ENCODE peak calls at places on chromosomes 3 and 15, in eight cellular contexts. T is AG10803, K is neural crest cell, Q is OCI-LY7, F is bronchial epithelial cell, E is H9, R is prostate gland, Y is GM23338. I is an unnamed sample.

GRCh38 chr15:71743861-71744382 is 66.4 kb upstream of the NR2E3 start:
- DNase-seq in Y (peak), T (peak), E (no peak), F (peak), Q (peak), K (peak), R (peak), I (peak)

GRCh38 chr3:17901893-17902292 is 159.5 kb upstream of the TBC1D5 start:
- DNase-seq in E (no peak), R (no peak), F (peak), Y (no peak), T (no peak), K (no peak), Q (peak), I (no peak)

GRCh38 chr15:63939531-63940130 is 105.9 kb upstream of the HERC1 start:
- DNase-seq in T (peak), Y (no peak), R (no peak), K (no peak), E (peak), Q (no peak), F (no peak), I (no peak)

GRCh38 chr3:197093871-197094270 is 64.3 kb upstream of the MELTF start:
- DNase-seq in E (no peak), K (no peak), F (no peak), R (no peak), Y (no peak), Q (no peak), T (no peak), I (no peak)

GRCh38 chr3:189227249-189227648 is 55.5 kb downstream of the TPRG1 start:
- DNase-seq in F (no peak), K (no peak), Q (no peak), E (no peak), T (no peak), Y (no peak), R (no peak), I (no peak)

GRCh38 chr3:124883766-124884473 is 3.2 kb downstream of the ITGB5 start:
- DNase-seq in R (no peak), Y (no peak), F (peak), K (no peak), E (no peak), Q (no peak), T (peak), I (peak)

GRCh38 chr3:107068980-107069379 is 308.3 kb upstream of the CCDC54 start:
- DNase-seq in T (peak), R (no peak), Q (no peak), Y (no peak), K (no peak), E (no peak), F (peak), I (no peak)

GRCh38 chr3:181487236-181487978 is 224.3 kb upstream of the SOX2 start:
- DNase-seq in T (no peak), K (no peak), Y (no peak), F (peak), Q (peak), E (no peak), R (no peak), I (no peak)

GRCh38 chr3:109927161-109927560 is 589.8 kb upstream of the DPPA4 start:
- DNase-seq in R (no peak), E (no peak), K (no peak), F (peak), T (peak), Q (no peak), Y (no peak), I (no peak)

GRCh38 chr15:98311566-98312188 is 336.7 kb upstream of the IGF1R start:
- DNase-seq in R (peak), F (peak), E (peak), K (peak), Y (peak), T (peak), Q (peak), I (peak)

GRCh38 chr15:80584973-80585372 is 110.1 kb upstream of the ABHD17C start:
- DNase-seq in K (no peak), Y (no peak), E (no peak), T (no peak), Q (no peak), F (no peak), R (no peak), I (no peak)

GRCh38 chr3:8442993-8443670 is 58.5 kb upstream of the LMCD1 start:
- DNase-seq in K (no peak), Y (no peak), R (no peak), F (no peak), E (no peak), T (peak), Q (no peak), I (no peak)

GRCh38 chr3:171192176-171192854 is 165.8 kb upstream of the SLC2A2 start:
- DNase-seq in Q (no peak), T (peak), E (no peak), Y (no peak), K (no peak), F (peak), R (no peak), I (no peak)

GRCh38 chr15:83207622-83208356 is at the start of gene HDGFL3:
- DNase-seq in Q (peak), K (peak), F (no peak), E (peak), T (peak), Y (peak), R (peak), I (peak)

GRCh38 chr15:39728844-39729243 is 53.8 kb downstream of the FSIP1 start:
- DNase-seq in F (no peak), Y (no peak), K (no peak), R (no peak), T (peak), Q (no peak), E (no peak), I (no peak)

DNA sequence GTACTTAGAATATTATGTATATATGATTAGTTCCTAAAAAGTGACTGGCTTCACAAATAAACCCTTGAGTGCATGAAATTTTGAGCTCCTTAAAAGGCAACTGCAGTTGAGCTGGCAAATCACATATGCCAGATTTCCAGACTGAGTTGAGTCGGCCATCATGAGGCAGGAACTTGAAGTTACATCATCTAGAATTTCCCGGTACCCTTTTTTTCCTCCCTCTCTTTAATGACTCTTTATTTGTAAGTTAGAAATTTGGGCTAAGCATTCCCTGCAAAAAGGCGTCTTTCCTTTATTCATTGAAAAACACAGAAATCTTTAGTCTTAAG is 162.6 kb downstream of the FNDC3B start:
- DNase-seq in T (peak), R (no peak), K (no peak), Q (no peak), E (no peak), Y (no peak), F (peak), I (no peak)
- TF ChIP-seq CTCF in T (peak), R (no peak), K (no peak), Q (no peak), E (no peak), Y (no peak), F (no peak), I (no peak)

GRCh38 chr3:53602866-53603265 is 108.5 kb downstream of the CACNA1D start:
- DNase-seq in Q (no peak), F (no peak), Y (no peak), K (no peak), R (no peak), E (no peak), T (no peak), I (no peak)
- TF ChIP-seq CTCF in Q (no peak), F (no peak), Y (no peak), K (no peak), R (no peak), E (no peak), T (no peak), I (no peak)

GRCh38 chr15:69499521-69500201 is 47.0 kb downstream of the RPLP1 start:
- DNase-seq in Q (no peak), K (no peak), T (no peak), E (no peak), Y (no peak), R (no peak), F (no peak), I (no peak)

GRCh38 chr15:69504352-69505040 is 51.9 kb downstream of the RPLP1 start:
- DNase-seq in K (no peak), R (no peak), E (no peak), F (no peak), Y (no peak), T (no peak), Q (no peak), I (no peak)

GRCh38 chr15:69500339-69500738 is 47.7 kb downstream of the RPLP1 start:
- DNase-seq in F (no peak), Q (no peak), T (no peak), E (no peak), K (no peak), Y (no peak), R (no peak), I (no peak)

GRCh38 chr15:69501456-69501855 is 48.8 kb downstream of the RPLP1 start:
- DNase-seq in T (no peak), E (no peak), Q (no peak), R (no peak), K (no peak), Y (no peak), F (no peak), I (no peak)

GRCh38 chr15:69502470-69503045 is 49.9 kb downstream of the RPLP1 start:
- DNase-seq in Y (peak), K (no peak), R (no peak), E (no peak), Q (no peak), F (no peak), T (no peak), I (no peak)
- TF ChIP-seq CTCF in Y (peak), K (peak), R (no peak), E (peak), Q (peak), F (no peak), T (peak), I (no peak)

GRCh38 chr15:40823572-40824343 is 4.8 kb downstream of the PPP1R14D start:
- DNase-seq in R (no peak), F (peak), T (no peak), Q (no peak), Y (no peak), E (no peak), K (no peak), I (no peak)
- TF ChIP-seq CTCF in R (no peak), F (no peak), T (no peak), Q (no peak), Y (no peak), E (no peak), K (no peak), I (no peak)

I was measured in nephron progenitor cell.